ENCODE peak calls at places on chromosomes 2 and 18, in five cellular contexts. X is esophagus squamous epithelium, P is ovary, W is vagina, J is spleen. H is an unnamed sample. For H3K4me1 and H3K27me3, the result is how much of the 10 kb centered on the place peaks cover.

GRCh38 chr2:196520610-196521009 is 118.9 kb upstream of the CCDC150 start:
- DNase-seq in X (no peak), P (no peak), W (no peak), J (no peak), H (no peak)

GRCh38 chr18:45839415-45840395 is 14.2 kb downstream of the SIGLEC15 start:
- DNase-seq in X (no peak), P (no peak), W (peak), J (peak), H (no peak)

GRCh38 chr2:100972452-100972851 is 29.6 kb upstream of the RPL31 start:
- DNase-seq in X (no peak), P (no peak), W (no peak), J (peak), H (no peak)

GRCh38 chr2:71510196-71510807 is 56.9 kb downstream of the DYSF start:
- DNase-seq in X (no peak), P (peak), W (no peak), J (peak), H (peak)

GRCh38 chr2:64469261-64469660 is 15.3 kb downstream of the LGALSL start:
- DNase-seq in X (no peak), P (no peak), W (no peak), J (no peak), H (no peak)

GRCh38 chr2:21118302-21118920 is 5.4 kb upstream of the TDRD15 start:
- DNase-seq in X (no peak), P (no peak), W (no peak), J (no peak), H (no peak)

GRCh38 chr2:6011871-6012380 is 319.7 kb downstream of the SOX11 start:
- DNase-seq in X (no peak), P (no peak), W (no peak), J (no peak), H (no peak)

GRCh38 chr2:214482716-214483115 is 71.9 kb downstream of the VWC2L start:
- DNase-seq in X (no peak), P (no peak), W (no peak), J (no peak), H (no peak)

GRCh38 chr2:118047273-118047898 is 33.5 kb upstream of the CCDC93 start:
- DNase-seq in X (no peak), P (no peak), W (no peak), J (no peak), H (no peak)

GRCh38 chr18:48947583-48947982 is 3.2 kb downstream of the SMAD7 start:
- DNase-seq in X (no peak), P (peak), W (no peak), J (no peak), H (peak)

GRCh38 chr2:18795881-18796280 is 206.5 kb upstream of the NT5C1B start:
- DNase-seq in X (no peak), P (no peak), W (no peak), J (no peak), H (no peak)

GRCh38 chr2:36820942-36821605 is 124.6 kb downstream of the VIT start:
- DNase-seq in X (no peak), P (no peak), W (no peak), J (no peak), H (no peak)

GRCh38 chr2:62227386-62228075 is 31.6 kb downstream of the B3GNT2 start:
- DNase-seq in X (no peak), P (no peak), W (no peak), J (no peak), H (no peak)

GRCh38 chr18:74951165-74951760 is 257.7 kb downstream of the PTGR3 start:
- DNase-seq in X (no peak), P (peak), W (no peak), J (no peak), H (peak)

GRCh38 chr18:48860276-48861180 is 90.2 kb downstream of the SMAD7 start:
- DNase-seq in X (no peak), P (peak), W (no peak), J (peak), H (peak)

GRCh38 chr18:27449104-27449503 is 264.0 kb upstream of the CHST9 start:
- DNase-seq in X (no peak), P (no peak), W (no peak), J (no peak), H (no peak)

GRCh38 chr18:48784654-48785053 is 166.1 kb downstream of the SMAD7 start:
- DNase-seq in X (no peak), P (peak), W (no peak), J (peak), H (no peak)

GRCh38 chr2:223929575-223930001 is 15.5 kb downstream of the WDFY1 start:
- DNase-seq in X (no peak), P (no peak), W (no peak), J (no peak), H (no peak)

GRCh38 chr2:224369028-224369632 is 32.8 kb downstream of the FAM124B start:
- DNase-seq in X (no peak), P (no peak), W (no peak), J (no peak), H (no peak)

GRCh38 chr18:76139844-76140243 is 355.2 kb downstream of the ZNF516 start:
- DNase-seq in X (no peak), P (no peak), W (no peak), J (no peak), H (no peak)

GRCh38 chr2:113700186-113700841 is 56.1 kb downstream of the SLC35F5 start:
- DNase-seq in X (no peak), P (no peak), W (no peak), J (peak), H (peak)

GRCh38 chr2:73993376-73993775 is 8.7 kb downstream of the TET3 start:
- DNase-seq in X (no peak), P (no peak), W (no peak), J (no peak), H (no peak)

GRCh38 chr2:200039847-200040246 is 84.5 kb downstream of the MAIP1 start:
- DNase-seq in X (no peak), P (no peak), W (no peak), J (no peak), H (no peak)

GRCh38 chr18:30527917-30528316 is 514.6 kb downstream of the DSC3 start:
- DNase-seq in X (no peak), P (no peak), W (no peak), J (no peak), H (no peak)

GRCh38 chr2:101597347-101597944 is 100.1 kb upstream of the MAP4K4 start:
- DNase-seq in X (no peak), P (no peak), W (no peak), J (no peak), H (peak)

GRCh38 chr18:50410894-50411293 is 36.0 kb downstream of the SKA1 start:
- DNase-seq in X (no peak), P (no peak), W (no peak), J (no peak), H (no peak)

GRCh38 chr2:11777886-11778415 is 31.5 kb downstream of the LPIN1 start:
- DNase-seq in X (no peak), P (no peak), W (no peak), J (no peak), H (no peak)
- H3K4me1 ChIP-seq in X (under half), P (under half), W (under half), J (under half), H (under half)

DNA sequence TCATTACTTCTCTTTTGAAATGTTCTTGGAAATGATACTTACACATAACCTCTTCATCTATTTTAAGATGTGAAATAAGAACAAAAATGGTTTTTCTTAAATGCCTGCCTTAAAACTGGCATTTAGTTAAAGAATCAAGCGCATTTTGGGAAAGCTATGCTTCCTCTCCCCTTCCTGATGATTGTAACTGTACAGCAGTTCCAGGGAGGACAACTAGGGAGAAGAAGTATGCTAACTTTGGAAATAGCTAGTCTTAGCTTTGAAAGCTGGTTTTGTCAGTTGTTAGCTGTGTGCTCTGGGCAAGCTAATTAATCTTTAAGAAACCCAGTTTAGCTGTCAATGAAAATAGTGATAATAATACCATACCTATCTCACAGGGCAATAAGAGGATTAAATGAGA is 8.4 kb upstream of the ADCYAP1 start:
- DNase-seq in X (no peak), P (no peak), W (no peak), J (no peak), H (no peak)
- H3K27me3 ChIP-seq in X (under half), P (under half), W (under half), J (under half), H (under half)

DNA sequence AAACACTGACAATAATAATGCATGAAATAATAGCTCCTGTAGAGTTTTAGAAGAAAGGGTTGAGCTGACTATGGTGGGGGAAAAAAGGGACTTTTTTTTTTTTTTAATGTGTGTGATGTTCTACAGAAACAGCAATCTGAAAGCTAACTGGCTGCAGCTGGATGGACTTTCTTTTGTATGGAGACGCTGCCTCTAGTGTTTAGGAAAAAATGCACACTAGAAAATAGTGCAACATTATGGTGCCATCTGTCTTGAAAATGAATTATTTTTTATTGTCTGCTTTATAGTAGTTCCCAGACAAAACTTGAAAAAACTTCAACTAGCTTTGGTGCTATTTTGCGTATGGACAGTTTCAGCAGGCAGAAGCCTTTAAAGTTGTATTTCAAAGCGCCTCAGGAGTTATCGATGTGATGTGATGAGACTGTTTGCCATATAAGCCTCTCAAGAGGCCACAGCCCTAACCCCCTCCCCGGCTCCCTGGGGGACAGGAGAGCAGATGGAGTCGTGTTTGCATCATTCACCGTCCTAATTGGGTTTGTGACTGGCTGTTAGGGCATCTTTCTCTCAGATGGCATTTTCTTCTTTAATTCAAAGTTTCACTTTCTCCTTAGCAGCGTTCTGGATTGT is 86.9 kb downstream of the LTBP1 start:
- DNase-seq in X (no peak), P (no peak), W (no peak), J (no peak), H (no peak)
- TF ChIP-seq CTCF in X (peak), P (peak), W (peak), J (no peak), H (peak)

DNA sequence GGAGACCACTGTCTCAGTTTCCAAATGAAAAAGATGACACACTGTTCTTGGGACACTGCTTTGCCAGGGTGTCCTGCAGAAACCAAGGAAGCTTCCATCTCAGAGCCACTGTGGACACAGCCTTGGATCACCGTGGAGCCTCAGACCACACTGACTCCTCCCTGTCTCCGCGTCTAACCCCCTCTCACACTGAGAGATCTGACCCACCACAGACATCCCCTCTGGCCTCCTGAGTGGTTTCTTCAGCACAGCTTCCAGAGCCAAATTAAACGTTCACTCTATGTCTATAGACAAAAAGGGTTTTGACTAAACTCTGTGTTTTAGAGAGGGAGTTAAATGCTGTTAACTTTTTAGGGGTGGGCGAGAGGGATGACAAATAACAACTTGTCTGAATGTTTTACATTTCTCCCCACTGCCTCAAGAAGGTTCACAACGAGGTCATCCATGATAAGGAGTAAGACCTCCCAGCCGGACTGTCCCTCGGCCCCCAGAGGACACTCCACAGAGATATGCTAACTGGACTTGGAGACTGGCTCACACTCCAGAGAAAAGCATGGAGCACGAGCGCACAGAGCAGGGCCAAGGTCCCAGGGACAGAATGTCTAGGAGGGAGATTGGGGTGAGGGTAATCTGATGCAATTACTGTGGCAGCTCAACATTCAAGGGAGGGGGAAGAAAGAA is 113.4 kb upstream of the PKDCC start:
- DNase-seq in X (no peak), P (peak), W (no peak), J (no peak), H (peak)
- H3K4me1 ChIP-seq in X (under half), P (under half), W (under half), J (under half), H (half or more)

DNA sequence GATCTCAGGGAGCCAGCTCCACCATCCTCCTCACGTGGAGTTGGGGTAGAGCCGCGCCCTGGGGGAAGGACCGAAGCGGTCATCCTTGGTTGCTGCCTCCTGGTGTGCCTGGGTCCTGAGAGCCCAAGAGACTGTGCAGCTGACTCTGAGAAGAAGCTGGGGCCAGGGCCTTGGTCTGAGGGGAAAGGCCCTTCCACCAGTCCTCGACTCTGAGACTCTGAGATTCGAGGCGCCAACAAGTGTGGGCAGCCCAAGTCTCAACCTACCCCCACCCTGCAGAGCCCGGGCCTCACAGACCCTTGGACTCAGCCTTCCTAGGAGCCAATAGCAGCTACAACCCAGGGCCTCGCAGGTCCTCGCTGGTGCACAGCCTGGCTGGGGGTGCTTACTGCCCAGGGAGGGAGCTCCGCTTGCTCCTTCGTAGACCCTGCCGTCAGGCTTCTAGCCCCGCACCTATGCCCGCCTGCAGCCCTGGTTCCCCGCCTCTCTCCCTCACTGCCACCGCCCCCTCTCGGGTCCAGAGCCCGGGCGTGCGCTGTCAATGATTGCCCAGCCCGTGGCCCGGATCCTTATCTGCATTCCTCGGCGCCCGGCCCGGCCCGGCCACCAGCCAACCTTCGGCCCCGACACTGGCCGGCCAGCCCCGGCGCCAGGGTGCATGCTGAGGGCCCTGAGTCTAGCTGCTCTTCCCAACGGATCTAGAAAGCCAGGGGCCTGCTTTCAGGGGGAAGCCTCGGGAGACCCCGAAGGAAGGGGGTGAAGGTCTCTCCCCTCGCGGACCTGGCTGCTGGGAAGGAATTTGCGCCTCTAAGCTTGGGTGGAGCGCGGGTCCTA is 2.0 kb downstream of the IHH start:
- DNase-seq in X (no peak), P (no peak), W (no peak), J (no peak), H (peak)
- H3K27me3 ChIP-seq in X (under half), P (under half), W (under half), J (half or more), H (half or more)

GRCh38 chr2:168711091-168711490 is 91.3 kb upstream of the NOSTRIN start:
- DNase-seq in X (no peak), P (no peak), W (no peak), J (no peak), H (no peak)

GRCh38 chr2:168708099-168708498 is 94.3 kb upstream of the NOSTRIN start:
- DNase-seq in X (no peak), P (no peak), W (no peak), J (no peak), H (no peak)

GRCh38 chr2:168715849-168716248 is 86.6 kb upstream of the NOSTRIN start:
- DNase-seq in X (no peak), P (no peak), W (no peak), J (no peak), H (no peak)

GRCh38 chr2:168713325-168713724 is 89.1 kb upstream of the NOSTRIN start:
- DNase-seq in X (no peak), P (no peak), W (no peak), J (no peak), H (no peak)

DNA sequence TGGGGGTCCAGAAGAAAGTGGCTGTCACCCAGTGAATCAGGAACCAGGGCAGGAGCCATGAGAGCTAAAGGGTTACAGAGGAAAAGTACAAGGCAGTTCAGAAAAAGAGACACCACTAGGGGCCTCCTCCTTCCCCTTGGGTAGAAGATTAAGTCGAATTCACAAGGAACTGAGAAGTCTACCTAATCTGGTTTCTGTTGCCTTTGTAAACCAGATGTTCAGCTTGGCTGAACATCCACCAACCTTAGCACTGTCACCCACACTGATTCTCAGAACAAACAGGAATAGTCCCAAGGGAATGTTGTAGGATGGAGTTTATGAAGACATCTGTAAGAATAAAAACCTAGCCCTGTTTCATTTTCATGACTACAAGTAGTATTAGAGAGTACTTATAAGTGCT is 90.4 kb upstream of the NOSTRIN start:
- DNase-seq in X (no peak), P (no peak), W (no peak), J (no peak), H (no peak)
- TF ChIP-seq CTCF in X (no peak), P (no peak), W (no peak), J (no peak), H (no peak)

GRCh38 chr2:238142382-238143205 is 4.1 kb downstream of the KLHL30 start:
- DNase-seq in X (no peak), P (no peak), W (no peak), J (no peak), H (no peak)
- H3K4me1 ChIP-seq in X (under half), P (under half), W (under half), J (under half), H (under half)

GRCh38 chr2:44999540-44999939 is 9.7 kb downstream of the SIX2 start:
- DNase-seq in X (no peak), P (no peak), W (no peak), J (no peak), H (no peak)

GRCh38 chr2:44997948-44998347 is 11.3 kb downstream of the SIX2 start:
- DNase-seq in X (no peak), P (no peak), W (no peak), J (no peak), H (no peak)

GRCh38 chr2:44994377-44994776 is 14.9 kb downstream of the SIX2 start:
- DNase-seq in X (no peak), P (no peak), W (no peak), J (no peak), H (no peak)

GRCh38 chr2:45000341-45000901 is 8.8 kb downstream of the SIX2 start:
- DNase-seq in X (no peak), P (no peak), W (no peak), J (no peak), H (no peak)

DNA sequence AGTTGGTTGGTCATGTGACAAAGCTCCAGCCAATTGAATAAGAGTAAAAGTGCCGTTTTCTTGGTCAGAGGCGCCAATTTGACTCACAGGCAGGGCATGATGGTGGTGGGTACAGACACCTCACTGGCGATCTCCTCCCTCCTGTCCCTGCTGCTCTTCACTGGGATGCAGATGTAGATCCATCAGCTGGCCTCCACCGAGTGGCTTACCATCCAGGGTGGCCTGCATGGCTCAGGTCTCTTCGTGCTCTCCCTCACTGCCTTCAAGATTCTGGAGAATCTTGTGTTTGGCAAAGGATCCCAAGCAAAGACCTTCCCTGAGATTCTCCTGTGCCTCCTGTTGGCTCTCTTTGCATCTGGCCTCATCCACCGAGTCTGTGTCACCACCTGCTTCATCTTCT is 12.9 kb downstream of the SIX2 start:
- DNase-seq in X (no peak), P (no peak), W (no peak), J (no peak), H (no peak)
- H3K27me3 ChIP-seq in X (under half), P (under half), W (under half), J (under half), H (under half)

H was measured in heart left ventricle.